ENCODE peak calls at places on chromosomes 5 and 9, in five cellular contexts. U, K, N, L and T are unnamed samples.

GRCh38 chr5:124231794-124232193 is 514.6 kb downstream of the ZNF608 start:
- DNase-seq in N (no peak), L (no peak), K (no peak), U (no peak), T (no peak)

GRCh38 chr5:176530983-176531901 is 6.0 kb downstream of the RNF44 start:
- DNase-seq in K (no peak), N (no peak), L (no peak), U (peak; percentile 74), T (no peak)

GRCh38 chr9:34636791-34637355 is 714 bp downstream of the SIGMAR1 start:
- DNase-seq in U (peak; percentile 22), K (no peak), L (no peak), N (no peak), T (no peak)

GRCh38 chr5:133384120-133384855 is 228.1 kb downstream of the FSTL4 start:
- DNase-seq in L (peak; percentile 25), N (no peak), U (no peak), K (no peak), T (no peak)

GRCh38 chr5:14741721-14742426 is 77.4 kb downstream of the OTULIN start:
- DNase-seq in L (no peak), K (no peak), N (no peak), U (no peak), T (no peak)

GRCh38 chr5:17283121-17283415 is 65.6 kb downstream of the BASP1 start:
- DNase-seq in K (no peak), L (no peak), U (no peak), N (no peak), T (no peak)

GRCh38 chr9:8713149-8713856 is 913.7 kb upstream of the DMAC1 start:
- DNase-seq in N (no peak), K (no peak), U (no peak), L (no peak), T (no peak)

GRCh38 chr5:115432691-115433090 is 111.9 kb downstream of the FEM1C start:
- DNase-seq in L (no peak), U (peak; percentile 61), K (peak; percentile 38), N (no peak), T (no peak)

GRCh38 chr5:173032730-173033129 is 23.4 kb upstream of the CREBRF start:
- DNase-seq in L (no peak), K (no peak), N (no peak), U (no peak), T (no peak)

GRCh38 chr5:1820381-1820780 is 19.2 kb downstream of the NDUFS6 start:
- DNase-seq in N (no peak), K (no peak), U (no peak), L (no peak), T (no peak)

GRCh38 chr9:123550797-123551196 is 194.8 kb downstream of the CRB2 start:
- DNase-seq in K (no peak), N (no peak), U (no peak), L (peak; percentile 57), T (peak; percentile 79)

GRCh38 chr9:99253134-99253533 is 31.1 kb downstream of the SEC61B start:
- DNase-seq in K (no peak), N (no peak), U (no peak), L (no peak), T (no peak)

GRCh38 chr9:87076825-87077224 is 129.5 kb upstream of the GAS1 start:
- DNase-seq in U (peak; percentile 17), N (no peak), K (no peak), L (no peak), T (no peak)

GRCh38 chr5:151085517-151086031 is 4.7 kb upstream of the TNIP1 start:
- DNase-seq in L (no peak), N (no peak), K (peak; percentile 87), U (peak; percentile 44), T (no peak)

GRCh38 chr9:131323629-131324028 is 34.1 kb downstream of the PLPP7 start:
- DNase-seq in N (no peak), L (no peak), U (no peak), K (no peak), T (no peak)

GRCh38 chr9:15468113-15468512 is 42.7 kb downstream of the PSIP1 start:
- DNase-seq in L (no peak), K (peak; percentile 12), N (no peak), U (peak; percentile 10), T (no peak)

GRCh38 chr5:174159327-174160247 is 114.1 kb downstream of the NSG2 start:
- DNase-seq in L (no peak), K (no peak), U (no peak), N (peak; percentile 9), T (no peak)

GRCh38 chr5:95043234-95043633 is 241.7 kb downstream of the MCTP1 start:
- DNase-seq in N (no peak), K (no peak), U (no peak), L (no peak), T (no peak)

GRCh38 chr5:160260006-160260775 is 30.9 kb downstream of the FABP6 start:
- DNase-seq in U (peak; percentile 12), L (no peak), K (no peak), N (no peak), T (no peak)

GRCh38 chr5:131899686-131900085 is 45.8 kb downstream of the MEIKIN start:
- DNase-seq in N (no peak), K (peak; percentile 6), L (no peak), U (peak; percentile 2), T (no peak)

GRCh38 chr5:35046754-35047153 is 995 bp downstream of the AGXT2 start:
- DNase-seq in L (no peak), U (peak; percentile 99), K (peak; percentile 87), N (no peak), T (no peak)

GRCh38 chr5:174243904-174244303 is 198.4 kb downstream of the NSG2 start:
- DNase-seq in L (no peak), U (no peak), K (no peak), N (no peak), T (no peak)

DNA sequence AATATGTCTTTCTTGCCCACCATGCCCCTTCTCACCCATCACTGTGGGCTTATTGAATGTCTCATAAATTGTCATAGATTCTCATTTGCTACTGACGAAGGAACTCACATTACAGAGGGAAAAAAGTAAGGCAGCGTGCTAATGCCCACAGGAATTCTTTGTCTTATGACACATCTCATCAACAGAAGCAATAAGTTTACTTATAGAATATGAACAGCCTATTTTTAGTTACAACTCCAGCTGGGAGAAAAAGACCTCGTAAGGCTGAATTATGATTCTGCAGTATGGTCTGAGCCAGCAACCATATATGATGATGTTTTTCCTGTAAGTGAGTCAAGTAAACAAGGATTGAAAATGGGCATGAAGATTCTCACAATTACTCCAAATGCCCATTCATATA is 22.3 kb upstream of the ATG10 start:
- DNase-seq in N (no peak), U (peak; percentile 44), K (no peak), L (no peak), T (no peak)
- H2BK15ac ChIP-seq in N (no peak overlapping the region), U (no peak overlapping the region), K (no peak overlapping the region), L (no peak overlapping the region), T (no peak overlapping the region)

GRCh38 chr5:136235316-136235715 is 42.4 kb upstream of the SMIM32 start:
- DNase-seq in N (no peak), K (no peak), U (no peak), L (no peak), T (no peak)
- H2AFZ ChIP-seq in N (no peak overlapping the region), K (no peak overlapping the region), U (no peak overlapping the region), L (no peak overlapping the region), T (no peak overlapping the region)

GRCh38 chr5:74327339-74327685 is 313.2 kb downstream of the ENC1 start:
- DNase-seq in L (no peak), U (no peak), N (no peak), K (no peak), T (no peak)

GRCh38 chr5:74328221-74328630 is 312.3 kb downstream of the ENC1 start:
- DNase-seq in U (no peak), K (no peak), N (no peak), L (no peak), T (no peak)

GRCh38 chr5:74325866-74326265 is 314.7 kb downstream of the ENC1 start:
- DNase-seq in K (peak; percentile 16), L (no peak), U (no peak), N (no peak), T (no peak)

GRCh38 chr5:74324556-74324955 is 316.0 kb downstream of the ENC1 start:
- DNase-seq in U (no peak), L (no peak), N (no peak), K (no peak), T (no peak)

DNA sequence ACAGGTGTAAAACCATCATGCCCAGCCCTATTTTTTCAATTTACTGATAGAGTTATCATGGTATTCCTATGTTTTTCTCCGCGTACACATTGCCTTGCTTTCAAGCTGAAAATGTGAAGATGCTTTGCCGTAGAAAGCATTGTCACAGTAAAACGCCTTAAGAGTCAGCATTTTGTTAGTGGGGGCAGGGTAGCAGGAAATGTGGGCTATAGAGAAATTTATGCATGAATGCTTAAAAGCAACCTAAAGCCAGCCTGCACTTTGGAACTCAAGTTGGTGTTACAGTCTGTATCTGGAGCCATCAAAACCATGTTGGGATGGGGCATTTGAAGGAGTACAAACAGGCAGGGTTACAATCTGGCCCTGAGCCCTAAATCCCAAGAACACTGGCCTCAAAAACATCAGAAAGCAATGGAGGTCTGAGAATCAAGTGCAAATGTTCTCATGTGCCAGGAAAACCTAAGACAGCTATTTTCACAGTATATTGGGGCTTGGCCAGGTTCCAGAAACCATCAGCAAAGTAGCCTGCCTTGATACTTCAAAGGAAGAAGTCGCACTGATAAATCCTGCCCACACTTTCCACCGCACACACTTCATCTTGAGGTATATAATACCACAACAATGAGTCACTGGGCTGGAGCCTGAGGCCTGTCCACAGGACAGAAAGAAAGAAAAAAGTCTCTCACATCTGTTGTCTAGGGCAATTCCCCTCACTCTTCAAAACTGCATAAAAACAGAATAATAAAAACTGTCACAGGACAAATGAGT is 313.8 kb downstream of the ENC1 start:
- DNase-seq in K (peak; percentile 89), U (peak; percentile 96), L (no peak), N (no peak), T (no peak)
- H4K8ac ChIP-seq in K (no peak overlapping the region), U (no peak overlapping the region), L (no peak overlapping the region), N (no peak overlapping the region), T (no peak overlapping the region)

GRCh38 chr9:18361621-18362020 is 112.3 kb upstream of the ADAMTSL1 start:
- DNase-seq in U (no peak), L (no peak), K (no peak), N (no peak), T (no peak)
- H2BK15ac ChIP-seq in U (peak overlapping the region; percentile 25), L (no peak overlapping the region), K (no peak overlapping the region), N (no peak overlapping the region), T (no peak overlapping the region)

GRCh38 chr5:71861682-71862457 is 142.8 kb downstream of the CARTPT start:
- DNase-seq in N (no peak), U (no peak), K (no peak), L (no peak), T (no peak)
- H2AFZ ChIP-seq in N (no peak overlapping the region), U (no peak overlapping the region), K (no peak overlapping the region), L (no peak overlapping the region), T (no peak overlapping the region)

DNA sequence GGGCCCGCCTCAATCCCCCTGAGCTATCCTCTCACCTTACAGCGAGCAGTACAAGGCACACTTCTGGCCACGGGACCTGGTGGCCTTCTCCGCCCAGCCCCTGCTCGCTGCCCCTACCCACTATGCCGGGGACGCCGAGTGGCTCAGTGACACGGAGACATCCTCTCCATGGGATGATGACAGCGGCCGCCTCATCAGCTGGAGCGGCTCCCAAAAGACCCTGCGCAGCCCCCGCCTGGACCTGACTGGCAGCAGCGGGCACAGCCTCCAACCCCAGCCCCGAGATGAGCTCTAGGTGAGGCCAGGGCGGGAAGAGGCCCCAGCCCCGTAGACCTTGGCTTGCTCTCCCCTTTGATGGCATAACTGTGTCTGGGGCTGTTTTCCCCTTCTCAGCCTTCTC is 15.0 kb downstream of the CERCAM start:
- DNase-seq in K (no peak), U (no peak), N (no peak), L (no peak), T (no peak)
- H4K8ac ChIP-seq in K (no peak overlapping the region), U (no peak overlapping the region), N (no peak overlapping the region), L (no peak overlapping the region), T (no peak overlapping the region)